ENCODE peak calls at places on chromosomes 3 and 15, in eight cellular contexts. One of them, this sample, is unnamed.

GRCh38 chr15:33654859-33655258 is 313.4 kb upstream of the CHRM5 start:
- DNase-seq in H9: peak; percentile 47
- DNase-seq in Caco-2: no peak
- DNase-seq in ascending aorta: no peak
- DNase-seq in endothelial cell of umbilical vein: no peak
- DNase-seq in mucosa of descending colon: no peak
- DNase-seq in mammary epithelial cell: peak; percentile 14
- DNase-seq in breast epithelium: no peak
- DNase-seq in this sample: peak; percentile 8

GRCh38 chr15:57327985-57328471 is 48.3 kb upstream of the CGNL1 start:
- DNase-seq in breast epithelium: no peak
- DNase-seq in Caco-2: no peak
- DNase-seq in mucosa of descending colon: no peak
- DNase-seq in endothelial cell of umbilical vein: no peak
- DNase-seq in mammary epithelial cell: no peak
- DNase-seq in ascending aorta: peak; percentile 78
- DNase-seq in H9: no peak
- DNase-seq in this sample: no peak

GRCh38 chr15:66617137-66618090 is 51.6 kb upstream of the LCTL start:
- DNase-seq in breast epithelium: peak; percentile 46
- DNase-seq in endothelial cell of umbilical vein: peak; percentile 97
- DNase-seq in ascending aorta: peak; percentile 91
- DNase-seq in H9: no peak
- DNase-seq in mucosa of descending colon: peak; percentile 50
- DNase-seq in Caco-2: no peak
- DNase-seq in mammary epithelial cell: peak; percentile 20
- DNase-seq in this sample: peak; percentile 38

GRCh38 chr3:195870442-195870841 is 37.9 kb downstream of the TNK2 start:
- DNase-seq in endothelial cell of umbilical vein: no peak
- DNase-seq in ascending aorta: no peak
- DNase-seq in breast epithelium: no peak
- DNase-seq in mucosa of descending colon: no peak
- DNase-seq in Caco-2: no peak
- DNase-seq in mammary epithelial cell: peak; percentile 67
- DNase-seq in H9: no peak
- DNase-seq in this sample: peak; percentile 91

GRCh38 chr3:11185564-11186317 is 31.4 kb downstream of the HRH1 start:
- DNase-seq in Caco-2: no peak
- DNase-seq in ascending aorta: peak; percentile 94
- DNase-seq in H9: no peak
- DNase-seq in mammary epithelial cell: peak; percentile 90
- DNase-seq in breast epithelium: peak; percentile 90
- DNase-seq in mucosa of descending colon: peak; percentile 77
- DNase-seq in endothelial cell of umbilical vein: peak; percentile 97
- DNase-seq in this sample: peak; percentile 90

GRCh38 chr15:60373327-60373726 is 24.5 kb downstream of the ANXA2 start:
- DNase-seq in breast epithelium: no peak
- DNase-seq in ascending aorta: no peak
- DNase-seq in H9: no peak
- DNase-seq in mammary epithelial cell: no peak
- DNase-seq in endothelial cell of umbilical vein: no peak
- DNase-seq in Caco-2: no peak
- DNase-seq in mucosa of descending colon: no peak
- DNase-seq in this sample: no peak

GRCh38 chr3:13580256-13581023 is 31.5 kb downstream of the FBLN2 start:
- DNase-seq in breast epithelium: peak; percentile 32
- DNase-seq in mucosa of descending colon: no peak
- DNase-seq in mammary epithelial cell: peak; percentile 28
- DNase-seq in H9: no peak
- DNase-seq in endothelial cell of umbilical vein: no peak
- DNase-seq in ascending aorta: no peak
- DNase-seq in Caco-2: no peak
- DNase-seq in this sample: peak; percentile 69

GRCh38 chr3:16350041-16350952 is 85.3 kb downstream of the OXNAD1 start:
- DNase-seq in mammary epithelial cell: peak; percentile 66
- DNase-seq in breast epithelium: no peak
- DNase-seq in Caco-2: no peak
- DNase-seq in endothelial cell of umbilical vein: no peak
- DNase-seq in H9: no peak
- DNase-seq in mucosa of descending colon: no peak
- DNase-seq in ascending aorta: peak; percentile 35
- DNase-seq in this sample: peak; percentile 3

GRCh38 chr15:58066042-58066867 is 744 bp upstream of the ALDH1A2 start:
- DNase-seq in mucosa of descending colon: peak; percentile 72
- DNase-seq in endothelial cell of umbilical vein: peak; percentile 66
- DNase-seq in mammary epithelial cell: peak; percentile 43
- DNase-seq in ascending aorta: peak; percentile 71
- DNase-seq in Caco-2: peak; percentile 43
- DNase-seq in breast epithelium: peak; percentile 24
- DNase-seq in H9: peak; percentile 78
- DNase-seq in this sample: peak; percentile 28

GRCh38 chr3:27639271-27639670 is 82.9 kb downstream of the EOMES start:
- DNase-seq in ascending aorta: no peak
- DNase-seq in breast epithelium: no peak
- DNase-seq in mucosa of descending colon: no peak
- DNase-seq in endothelial cell of umbilical vein: no peak
- DNase-seq in Caco-2: no peak
- DNase-seq in mammary epithelial cell: no peak
- DNase-seq in H9: no peak
- DNase-seq in this sample: no peak

GRCh38 chr3:160919942-160920341 is 163.9 kb downstream of the PPM1L start:
- DNase-seq in breast epithelium: no peak
- DNase-seq in endothelial cell of umbilical vein: no peak
- DNase-seq in mucosa of descending colon: no peak
- DNase-seq in Caco-2: no peak
- DNase-seq in mammary epithelial cell: no peak
- DNase-seq in H9: no peak
- DNase-seq in ascending aorta: no peak
- DNase-seq in this sample: no peak

GRCh38 chr15:37973856-37974255 is 39.4 kb downstream of the TMCO5A start:
- DNase-seq in breast epithelium: no peak
- DNase-seq in endothelial cell of umbilical vein: no peak
- DNase-seq in Caco-2: no peak
- DNase-seq in H9: no peak
- DNase-seq in mucosa of descending colon: no peak
- DNase-seq in ascending aorta: no peak
- DNase-seq in mammary epithelial cell: peak; percentile 17
- DNase-seq in this sample: no peak

GRCh38 chr3:16849240-16849639 is 35.5 kb upstream of the PLCL2 start:
- DNase-seq in H9: no peak
- DNase-seq in endothelial cell of umbilical vein: peak; percentile 48
- DNase-seq in breast epithelium: no peak
- DNase-seq in Caco-2: no peak
- DNase-seq in ascending aorta: peak; percentile 72
- DNase-seq in mammary epithelial cell: no peak
- DNase-seq in mucosa of descending colon: peak; percentile 92
- DNase-seq in this sample: no peak

DNA sequence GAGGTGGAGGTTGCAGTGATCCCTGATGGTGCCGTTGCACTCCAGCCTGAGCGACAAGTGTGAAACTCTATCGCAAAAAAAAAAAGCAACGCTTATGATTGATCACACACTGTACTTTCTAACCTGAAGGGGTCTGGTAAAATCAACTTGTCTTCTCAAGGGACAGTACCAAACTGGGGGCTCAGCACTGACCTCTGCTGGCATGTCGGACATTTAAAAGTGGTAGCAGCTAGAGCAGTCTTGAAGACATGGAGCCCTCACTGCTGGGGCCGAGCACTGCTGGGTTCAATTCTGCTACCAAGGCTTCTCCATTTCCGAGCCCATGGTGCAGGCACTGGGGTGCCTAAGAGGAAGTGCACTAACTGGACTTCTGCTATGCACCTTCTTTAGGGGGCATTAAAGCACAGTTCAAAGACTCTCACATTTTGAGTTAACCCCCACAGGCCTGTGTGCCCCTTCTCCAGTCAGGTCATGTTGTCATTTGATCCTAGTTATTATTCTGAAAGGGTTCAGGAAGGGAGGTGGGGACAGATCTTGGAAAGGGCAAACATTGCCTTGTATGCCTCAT is 26.4 kb upstream of the LAMP3 start:
- DNase-seq in mammary epithelial cell: no peak
- DNase-seq in endothelial cell of umbilical vein: peak; percentile 47
- DNase-seq in H9: peak; percentile 71
- DNase-seq in ascending aorta: no peak
- DNase-seq in Caco-2: peak; percentile 63
- DNase-seq in breast epithelium: no peak
- DNase-seq in mucosa of descending colon: peak; percentile 60
- DNase-seq in this sample: no peak
- TF ChIP-seq CTCF in mammary epithelial cell: peak; percentile 13
- TF ChIP-seq CTCF in endothelial cell of umbilical vein: peak; percentile 41
- TF ChIP-seq CTCF in H9: peak; percentile 74
- TF ChIP-seq CTCF in ascending aorta: peak; percentile 33
- TF ChIP-seq CTCF in Caco-2: peak; percentile 42
- TF ChIP-seq CTCF in breast epithelium: no peak
- TF ChIP-seq CTCF in mucosa of descending colon: no peak
- TF ChIP-seq CTCF in this sample: peak; percentile 47

GRCh38 chr3:113242091-113242581 is 30.8 kb downstream of the BOC start:
- DNase-seq in H9: peak; percentile 19
- DNase-seq in breast epithelium: no peak
- DNase-seq in mammary epithelial cell: no peak
- DNase-seq in mucosa of descending colon: no peak
- DNase-seq in endothelial cell of umbilical vein: no peak
- DNase-seq in ascending aorta: no peak
- DNase-seq in Caco-2: no peak
- DNase-seq in this sample: no peak
- H3K4me1 ChIP-seq in H9: peaks cover 13% of the 10 kb centered on the region
- H3K4me1 ChIP-seq in breast epithelium: peaks cover 16% of the 10 kb centered on the region
- H3K4me1 ChIP-seq in mammary epithelial cell: no peaks in the 10 kb centered on the region
- H3K4me1 ChIP-seq in mucosa of descending colon: no peaks in the 10 kb centered on the region
- H3K4me1 ChIP-seq in endothelial cell of umbilical vein: no peaks in the 10 kb centered on the region
- H3K4me1 ChIP-seq in ascending aorta: peaks cover 7% of the 10 kb centered on the region
- H3K4me1 ChIP-seq in Caco-2: no peaks in the 10 kb centered on the region
- H3K4me1 ChIP-seq in this sample: no peaks in the 10 kb centered on the region

GRCh38 chr15:35442734-35443133 is 103.2 kb downstream of the DPH6 start:
- DNase-seq in Caco-2: no peak
- DNase-seq in breast epithelium: no peak
- DNase-seq in mucosa of descending colon: no peak
- DNase-seq in ascending aorta: no peak
- DNase-seq in H9: no peak
- DNase-seq in endothelial cell of umbilical vein: no peak
- DNase-seq in mammary epithelial cell: no peak
- DNase-seq in this sample: no peak

GRCh38 chr15:35439291-35439690 is 106.7 kb downstream of the DPH6 start:
- DNase-seq in mucosa of descending colon: no peak
- DNase-seq in endothelial cell of umbilical vein: no peak
- DNase-seq in Caco-2: no peak
- DNase-seq in ascending aorta: no peak
- DNase-seq in breast epithelium: no peak
- DNase-seq in H9: no peak
- DNase-seq in mammary epithelial cell: no peak
- DNase-seq in this sample: no peak

GRCh38 chr15:35436422-35436821 is 109.5 kb downstream of the DPH6 start:
- DNase-seq in H9: no peak
- DNase-seq in mucosa of descending colon: no peak
- DNase-seq in breast epithelium: no peak
- DNase-seq in ascending aorta: no peak
- DNase-seq in mammary epithelial cell: no peak
- DNase-seq in endothelial cell of umbilical vein: no peak
- DNase-seq in Caco-2: no peak
- DNase-seq in this sample: no peak

GRCh38 chr15:35440265-35440664 is 105.7 kb downstream of the DPH6 start:
- DNase-seq in endothelial cell of umbilical vein: no peak
- DNase-seq in H9: no peak
- DNase-seq in mucosa of descending colon: no peak
- DNase-seq in Caco-2: no peak
- DNase-seq in breast epithelium: no peak
- DNase-seq in ascending aorta: no peak
- DNase-seq in mammary epithelial cell: no peak
- DNase-seq in this sample: no peak

DNA sequence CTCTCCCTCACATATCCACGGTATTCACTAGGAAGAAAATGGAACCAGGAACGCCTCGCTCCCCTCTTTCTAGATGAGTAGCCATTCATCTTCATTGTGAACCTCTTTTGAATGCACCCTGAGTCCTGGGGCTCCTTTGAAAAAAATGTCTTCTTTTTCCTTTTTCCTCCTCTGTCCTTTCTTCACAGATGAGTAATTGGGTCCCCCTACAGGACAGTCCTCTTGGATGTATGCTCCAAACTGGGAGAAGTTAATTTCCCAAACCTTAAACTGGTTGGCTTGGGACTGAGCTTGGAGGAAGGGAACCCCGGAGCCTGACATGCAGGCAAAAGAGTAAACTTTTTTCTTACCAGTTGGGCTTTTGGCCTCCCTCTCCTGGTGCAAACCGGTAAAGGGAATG is 108.8 kb downstream of the DPH6 start:
- DNase-seq in H9: peak; percentile 30
- DNase-seq in Caco-2: no peak
- DNase-seq in mammary epithelial cell: no peak
- DNase-seq in mucosa of descending colon: no peak
- DNase-seq in endothelial cell of umbilical vein: peak; percentile 16
- DNase-seq in ascending aorta: no peak
- DNase-seq in breast epithelium: no peak
- DNase-seq in this sample: no peak
- TF ChIP-seq CTCF in H9: peak; percentile 50
- TF ChIP-seq CTCF in Caco-2: no peak
- TF ChIP-seq CTCF in mammary epithelial cell: peak; percentile 4
- TF ChIP-seq CTCF in mucosa of descending colon: no peak
- TF ChIP-seq CTCF in endothelial cell of umbilical vein: peak; percentile 13
- TF ChIP-seq CTCF in ascending aorta: no peak
- TF ChIP-seq CTCF in breast epithelium: no peak
- TF ChIP-seq CTCF in this sample: no peak

GRCh38 chr15:59335197-59335786 is 37.4 kb downstream of the MYO1E start:
- DNase-seq in Caco-2: no peak
- DNase-seq in mammary epithelial cell: no peak
- DNase-seq in mucosa of descending colon: no peak
- DNase-seq in H9: no peak
- DNase-seq in breast epithelium: no peak
- DNase-seq in endothelial cell of umbilical vein: no peak
- DNase-seq in ascending aorta: no peak
- DNase-seq in this sample: no peak

GRCh38 chr15:59330649-59331048 is 42.0 kb downstream of the MYO1E start:
- DNase-seq in H9: no peak
- DNase-seq in mucosa of descending colon: no peak
- DNase-seq in endothelial cell of umbilical vein: no peak
- DNase-seq in ascending aorta: no peak
- DNase-seq in breast epithelium: no peak
- DNase-seq in Caco-2: no peak
- DNase-seq in mammary epithelial cell: no peak
- DNase-seq in this sample: no peak

GRCh38 chr15:59332009-59332408 is 40.7 kb downstream of the MYO1E start:
- DNase-seq in H9: no peak
- DNase-seq in endothelial cell of umbilical vein: no peak
- DNase-seq in mucosa of descending colon: no peak
- DNase-seq in ascending aorta: no peak
- DNase-seq in mammary epithelial cell: no peak
- DNase-seq in Caco-2: no peak
- DNase-seq in breast epithelium: no peak
- DNase-seq in this sample: no peak

GRCh38 chr15:59333401-59334062 is 39.1 kb downstream of the MYO1E start:
- DNase-seq in breast epithelium: no peak
- DNase-seq in mucosa of descending colon: no peak
- DNase-seq in endothelial cell of umbilical vein: no peak
- DNase-seq in mammary epithelial cell: no peak
- DNase-seq in ascending aorta: no peak
- DNase-seq in Caco-2: no peak
- DNase-seq in H9: no peak
- DNase-seq in this sample: no peak

GRCh38 chr15:59334063-59334415 is 38.6 kb downstream of the MYO1E start:
- DNase-seq in ascending aorta: no peak
- DNase-seq in Caco-2: no peak
- DNase-seq in mammary epithelial cell: no peak
- DNase-seq in mucosa of descending colon: no peak
- DNase-seq in breast epithelium: no peak
- DNase-seq in endothelial cell of umbilical vein: no peak
- DNase-seq in H9: no peak
- DNase-seq in this sample: no peak
- H3K4me1 ChIP-seq in ascending aorta: peaks cover 12% of the 10 kb centered on the region
- H3K4me1 ChIP-seq in Caco-2: peaks cover 30% of the 10 kb centered on the region
- H3K4me1 ChIP-seq in mammary epithelial cell: peaks cover 25% of the 10 kb centered on the region
- H3K4me1 ChIP-seq in mucosa of descending colon: peaks cover 37% of the 10 kb centered on the region
- H3K4me1 ChIP-seq in breast epithelium: no peaks in the 10 kb centered on the region
- H3K4me1 ChIP-seq in endothelial cell of umbilical vein: peaks cover 5% of the 10 kb centered on the region
- H3K4me1 ChIP-seq in H9: peaks cover 7% of the 10 kb centered on the region
- H3K4me1 ChIP-seq in this sample: no peaks in the 10 kb centered on the region

This sample was measured in PC-9.